ENCODE peak calls at places on chromosomes 13 and 19, in nine cellular contexts. H is neural progenitor cell, A is cardiac muscle cell, K is tibial artery, G is stomach, Z is Caco-2, C is breast epithelium, Q is left ventricle myocardium inferior, Y is body of pancreas. R is an unnamed sample. For H3K9me3, the result is how much of the 10 kb centered on the place peaks cover.

GRCh38 chr13:30654430-30654829 is 36.7 kb downstream of the USPL1 start:
- DNase-seq in H (no peak), A (no peak), K (no peak), G (no peak), Z (no peak), C (no peak), Q (no peak), Y (no peak), R (no peak)

GRCh38 chr13:44199627-44200207 is 173.9 kb upstream of the SERP2 start:
- DNase-seq in H (no peak), A (no peak), K (no peak), G (peak), Z (no peak), C (peak), Q (peak), Y (peak), R (no peak)

GRCh38 chr13:80945328-80945727 is 604.4 kb upstream of the SPRY2 start:
- DNase-seq in H (peak), A (peak), K (no peak), G (peak), Z (peak), C (no peak), Q (no peak), Y (peak), R (no peak)

GRCh38 chr19:29544656-29545360 is 19.0 kb downstream of the VSTM2B start:
- DNase-seq in H (no peak), A (no peak), K (no peak), G (no peak), Z (peak), C (no peak), Q (no peak), Y (no peak), R (no peak)

GRCh38 chr13:98476538-98476966 is 100.4 kb downstream of the STK24 start:
- DNase-seq in H (no peak), A (peak), K (peak), G (peak), Z (no peak), C (peak), Q (peak), Y (peak), R (peak)

GRCh38 chr19:41616785-41617621 is 9.9 kb downstream of the CEACAM4 start:
- DNase-seq in H (peak), A (peak), K (no peak), G (no peak), Z (no peak), C (no peak), Q (no peak), Y (no peak), R (peak)

GRCh38 chr19:7679017-7679720 is 1.5 kb upstream of the TRAPPC5 start:
- DNase-seq in H (no peak), A (no peak), K (no peak), G (no peak), Z (peak), C (no peak), Q (no peak), Y (peak), R (peak)

GRCh38 chr13:106522898-106523525 is 12.4 kb downstream of the EFNB2 start:
- DNase-seq in H (no peak), A (no peak), K (no peak), G (no peak), Z (no peak), C (no peak), Q (no peak), Y (no peak), R (no peak)

GRCh38 chr13:38398810-38399493 is 49.3 kb downstream of the UFM1 start:
- DNase-seq in H (no peak), A (peak), K (no peak), G (no peak), Z (no peak), C (no peak), Q (no peak), Y (no peak), R (no peak)

GRCh38 chr19:19551862-19552192 is 13.8 kb downstream of the CILP2 start:
- DNase-seq in H (no peak), A (peak), K (no peak), G (no peak), Z (no peak), C (no peak), Q (no peak), Y (no peak), R (no peak)

GRCh38 chr19:19550972-19551861 is 13.2 kb downstream of the CILP2 start:
- DNase-seq in H (peak), A (no peak), K (no peak), G (no peak), Z (no peak), C (no peak), Q (no peak), Y (no peak), R (no peak)

GRCh38 chr19:19554074-19555023 is 16.3 kb downstream of the CILP2 start:
- DNase-seq in H (peak), A (peak), K (no peak), G (peak), Z (no peak), C (no peak), Q (peak), Y (peak), R (no peak)

GRCh38 chr19:19553670-19554069 is 15.6 kb downstream of the CILP2 start:
- DNase-seq in H (no peak), A (no peak), K (no peak), G (no peak), Z (no peak), C (no peak), Q (no peak), Y (no peak), R (no peak)

GRCh38 chr19:19552811-19553210 is 14.7 kb downstream of the CILP2 start:
- DNase-seq in H (peak), A (peak), K (no peak), G (peak), Z (no peak), C (no peak), Q (no peak), Y (no peak), R (no peak)
- TF ChIP-seq CTCF in H (peak), A (peak), K (peak), G (no peak), Z (peak), C (peak), Q (peak), Y (peak), R (peak)

DNA sequence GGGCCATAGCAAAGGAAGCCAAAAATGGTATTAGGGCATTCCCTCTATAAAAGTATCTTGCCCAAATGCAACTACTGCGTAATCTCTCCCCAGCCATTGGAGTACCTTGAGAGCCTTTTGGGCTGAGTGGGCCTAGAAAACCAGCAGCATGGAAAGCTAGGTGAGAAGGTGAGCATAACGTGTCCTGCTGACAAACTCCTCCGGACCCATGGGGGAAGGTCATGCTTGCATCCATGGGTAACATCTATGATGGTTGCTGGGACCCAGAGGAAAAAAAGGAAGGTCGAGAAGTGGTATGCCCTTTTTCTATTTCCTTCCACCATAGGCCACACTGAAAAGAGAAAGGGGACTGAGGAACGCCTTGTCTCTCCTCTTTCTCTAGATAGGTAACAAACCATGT is 57.4 kb downstream of the ZNF728 start:
- DNase-seq in H (peak), A (peak), K (no peak), G (no peak), Z (no peak), C (no peak), Q (no peak), Y (no peak), R (no peak)
- H3K9me3 ChIP-seq in H (half or more), A (under half), K (under half), G (under half), Z (under half), C (under half), Q (half or more), Y (under half), R (under half)

GRCh38 chr13:97117388-97117910 is 104.7 kb upstream of the MBNL2 start:
- DNase-seq in H (no peak), A (no peak), K (no peak), G (no peak), Z (no peak), C (no peak), Q (no peak), Y (no peak), R (no peak)
- TF ChIP-seq CTCF in H (no peak), A (no peak), K (no peak), G (no peak), Z (no peak), C (no peak), Q (no peak), Y (no peak), R (no peak)

GRCh38 chr13:111418101-111418500 is 97.7 kb downstream of the TEX29 start:
- DNase-seq in H (no peak), A (no peak), K (no peak), G (no peak), Z (no peak), C (no peak), Q (no peak), Y (no peak), R (no peak)

GRCh38 chr13:111423168-111423785 is 102.8 kb downstream of the TEX29 start:
- DNase-seq in H (no peak), A (no peak), K (no peak), G (no peak), Z (no peak), C (peak), Q (no peak), Y (no peak), R (no peak)

GRCh38 chr13:111422352-111422751 is 101.9 kb downstream of the TEX29 start:
- DNase-seq in H (no peak), A (no peak), K (no peak), G (no peak), Z (no peak), C (no peak), Q (no peak), Y (no peak), R (no peak)

GRCh38 chr13:111421216-111421615 is 100.8 kb downstream of the TEX29 start:
- DNase-seq in H (no peak), A (no peak), K (no peak), G (no peak), Z (peak), C (no peak), Q (no peak), Y (no peak), R (no peak)

GRCh38 chr13:111420113-111420876 is 99.9 kb downstream of the TEX29 start:
- DNase-seq in H (no peak), A (no peak), K (no peak), G (no peak), Z (peak), C (no peak), Q (no peak), Y (no peak), R (no peak)
- H3K9me3 ChIP-seq in H (under half), A (under half), K (under half), G (under half), Z (under half), C (under half), Q (under half), Y (under half), R (under half)

GRCh38 chr19:48815870-48816501 is 5.2 kb upstream of the BCAT2 start:
- DNase-seq in H (no peak), A (no peak), K (no peak), G (peak), Z (no peak), C (no peak), Q (no peak), Y (peak), R (peak)
- TF ChIP-seq CTCF in H (no peak), A (no peak), K (no peak), G (no peak), Z (no peak), C (peak), Q (peak), Y (peak), R (no peak)

DNA sequence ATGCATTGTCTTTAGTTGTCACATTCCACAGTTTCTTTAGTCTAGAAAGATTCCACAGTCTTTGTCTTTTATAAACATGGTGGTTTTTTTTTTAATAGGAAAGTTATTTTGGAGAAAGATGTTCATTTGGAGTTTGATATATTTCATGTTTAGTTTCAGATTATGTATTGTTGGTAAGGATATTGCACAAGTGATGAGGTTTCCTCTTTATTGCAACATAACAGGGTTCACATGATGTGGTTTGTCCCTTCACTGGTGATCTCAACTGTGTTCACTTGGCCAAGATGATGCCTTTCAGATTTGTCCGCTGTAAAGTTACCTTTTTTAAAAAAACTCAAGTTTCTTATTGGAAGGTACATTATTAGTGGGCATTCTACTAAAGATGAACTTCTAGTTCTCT is 3.2 kb downstream of the ZNF230 start:
- DNase-seq in H (no peak), A (peak), K (no peak), G (no peak), Z (no peak), C (no peak), Q (no peak), Y (no peak), R (no peak)
- H3K9me3 ChIP-seq in H (under half), A (under half), K (under half), G (under half), Z (under half), C (under half), Q (half or more), Y (under half), R (under half)

GRCh38 chr19:17795495-17795856 is 538 bp downstream of the B3GNT3 start:
- DNase-seq in H (no peak), A (no peak), K (no peak), G (no peak), Z (no peak), C (no peak), Q (no peak), Y (no peak), R (no peak)

GRCh38 chr19:17794412-17794730 is 567 bp upstream of the B3GNT3 start:
- DNase-seq in H (peak), A (no peak), K (no peak), G (no peak), Z (no peak), C (no peak), Q (no peak), Y (no peak), R (no peak)

GRCh38 chr19:17796013-17796837 is 1.3 kb downstream of the B3GNT3 start:
- DNase-seq in H (peak), A (no peak), K (no peak), G (peak), Z (peak), C (no peak), Q (no peak), Y (peak), R (no peak)

GRCh38 chr19:17796838-17797168 is 1.9 kb downstream of the B3GNT3 start:
- DNase-seq in H (peak), A (no peak), K (no peak), G (no peak), Z (no peak), C (no peak), Q (no peak), Y (no peak), R (no peak)

DNA sequence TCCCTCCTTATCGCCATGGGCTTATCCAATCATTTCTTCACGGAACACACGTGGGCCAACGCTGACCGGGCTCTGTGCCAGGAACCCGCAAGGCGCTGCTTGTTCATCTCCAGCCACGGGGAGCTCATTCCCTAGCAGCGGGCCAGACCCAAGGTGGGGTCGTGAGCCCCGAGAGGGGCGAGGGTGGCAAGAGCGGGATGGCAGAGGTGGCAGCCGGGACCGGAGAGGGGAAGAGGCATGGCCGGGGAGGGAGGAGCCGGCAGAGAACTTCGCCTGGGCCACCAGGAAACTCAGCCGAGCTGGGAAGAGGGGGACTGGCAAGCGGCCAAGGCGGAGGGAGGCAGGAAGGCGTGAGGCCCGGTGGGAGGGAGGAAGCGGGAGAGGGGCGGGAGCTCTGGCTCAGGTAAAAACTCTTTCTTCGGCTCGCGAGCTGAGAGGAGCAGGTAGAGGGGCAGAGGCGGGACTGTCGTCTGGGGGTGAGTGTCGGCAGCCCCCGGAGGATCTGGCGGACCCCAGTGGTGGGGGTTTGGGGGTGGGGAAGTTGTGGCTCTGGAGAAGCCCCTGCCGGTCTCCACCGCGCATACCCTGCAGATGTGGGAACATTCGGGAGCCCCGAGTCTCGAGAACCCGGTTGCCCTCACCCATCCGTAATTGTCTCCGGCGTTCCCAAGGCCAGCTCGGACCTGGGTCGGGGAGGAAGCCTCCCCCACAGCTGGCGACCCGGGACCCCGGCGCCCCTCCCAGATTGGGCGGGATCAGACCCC is at the start of gene B3GNT3:
- DNase-seq in H (peak), A (peak), K (no peak), G (peak), Z (peak), C (peak), Q (peak), Y (peak), R (no peak)
- TF ChIP-seq CTCF in H (no peak), A (no peak), K (no peak), G (no peak), Z (no peak), C (no peak), Q (no peak), Y (no peak), R (no peak)

GRCh38 chr19:57477191-57478008 is at the start of gene ZNF772:
- DNase-seq in H (peak), A (peak), K (peak), G (peak), Z (peak), C (peak), Q (peak), Y (peak), R (peak)
- H3K9me3 ChIP-seq in H (under half), A (under half), K (under half), G (under half), Z (under half), C (under half), Q (under half), Y (under half), R (under half)

R was measured in heart left ventricle.